ENCODE peak calls at places on chromosomes 6 and 20, in four cellular contexts. F, P, N and M are unnamed samples.

GRCh38 chr6:160247457-160247883 is 11.2 kb downstream of the SLC22A2 start:
- DNase-seq in F (no peak), P (no peak), N (no peak), M (no peak)

GRCh38 chr6:324116-324728 is 31.9 kb downstream of the DUSP22 start:
- DNase-seq in F (no peak), P (no peak), N (no peak), M (peak; percentile 10)

GRCh38 chr20:31710423-31711250 is 12.0 kb downstream of the BCL2L1 start:
- DNase-seq in F (peak; percentile 76), P (no peak), N (no peak), M (peak; percentile 33)

GRCh38 chr6:94893327-94893726 is 684.0 kb upstream of the MANEA start:
- DNase-seq in F (no peak), P (no peak), N (no peak), M (no peak)

GRCh38 chr6:37576336-37576737 is 76.6 kb upstream of the CCDC167 start:
- DNase-seq in F (no peak), P (no peak), N (peak; percentile 88), M (no peak)

GRCh38 chr6:151060742-151061100 is 179.0 kb upstream of the AKAP12 start:
- DNase-seq in F (no peak), P (no peak), N (no peak), M (no peak)

GRCh38 chr20:44736170-44737021 is 9.3 kb upstream of the KCNK15 start:
- DNase-seq in F (peak; percentile 58), P (peak; percentile 61), N (peak; percentile 74), M (peak; percentile 87)

GRCh38 chr6:53142810-53143209 is 5.8 kb downstream of the GCM1 start:
- DNase-seq in F (no peak), P (no peak), N (no peak), M (no peak)

GRCh38 chr6:149224399-149224798 is 93.1 kb upstream of the TAB2 start:
- DNase-seq in F (no peak), P (no peak), N (no peak), M (peak; percentile 23)

GRCh38 chr6:16228709-16229665 is 9.4 kb upstream of the GMPR start:
- DNase-seq in F (peak; percentile 40), P (no peak), N (no peak), M (peak; percentile 35)

GRCh38 chr20:9407805-9408421 is 106.5 kb upstream of the LAMP5 start:
- DNase-seq in F (peak; percentile 69), P (peak; percentile 26), N (peak; percentile 78), M (peak; percentile 78)

GRCh38 chr6:135537782-135538301 is 40.3 kb upstream of the AHI1 start:
- DNase-seq in F (no peak), P (no peak), N (peak; percentile 89), M (no peak)

GRCh38 chr6:87241304-87241703 is 81.1 kb upstream of the SMIM8 start:
- DNase-seq in F (no peak), P (no peak), N (no peak), M (no peak)

GRCh38 chr6:136415351-136416005 is 125.8 kb upstream of the BCLAF1 start:
- DNase-seq in F (no peak), P (no peak), N (peak; percentile 11), M (peak; percentile 38)

GRCh38 chr6:9745966-9746365 is 668.9 kb downstream of the TFAP2A start:
- DNase-seq in F (no peak), P (no peak), N (peak; percentile 11), M (no peak)

GRCh38 chr20:51695574-51696303 is 72.5 kb downstream of the ATP9A start:
- DNase-seq in F (peak; percentile 31), P (no peak), N (peak; percentile 93), M (peak; percentile 31)

GRCh38 chr20:11952621-11953020 is 34.9 kb downstream of the BTBD3 start:
- DNase-seq in F (no peak), P (no peak), N (peak; percentile 34), M (no peak)

GRCh38 chr20:49853640-49854039 is 41.0 kb downstream of the SLC9A8 start:
- DNase-seq in F (no peak), P (no peak), N (peak; percentile 86), M (no peak)

GRCh38 chr20:49851234-49851755 is 38.7 kb downstream of the SLC9A8 start:
- DNase-seq in F (no peak), P (no peak), N (no peak), M (no peak)

GRCh38 chr20:49852522-49853055 is 40.0 kb downstream of the SLC9A8 start:
- DNase-seq in F (no peak), P (no peak), N (no peak), M (no peak)

GRCh38 chr20:49851991-49852390 is 39.4 kb downstream of the SLC9A8 start:
- DNase-seq in F (no peak), P (no peak), N (no peak), M (no peak)

DNA sequence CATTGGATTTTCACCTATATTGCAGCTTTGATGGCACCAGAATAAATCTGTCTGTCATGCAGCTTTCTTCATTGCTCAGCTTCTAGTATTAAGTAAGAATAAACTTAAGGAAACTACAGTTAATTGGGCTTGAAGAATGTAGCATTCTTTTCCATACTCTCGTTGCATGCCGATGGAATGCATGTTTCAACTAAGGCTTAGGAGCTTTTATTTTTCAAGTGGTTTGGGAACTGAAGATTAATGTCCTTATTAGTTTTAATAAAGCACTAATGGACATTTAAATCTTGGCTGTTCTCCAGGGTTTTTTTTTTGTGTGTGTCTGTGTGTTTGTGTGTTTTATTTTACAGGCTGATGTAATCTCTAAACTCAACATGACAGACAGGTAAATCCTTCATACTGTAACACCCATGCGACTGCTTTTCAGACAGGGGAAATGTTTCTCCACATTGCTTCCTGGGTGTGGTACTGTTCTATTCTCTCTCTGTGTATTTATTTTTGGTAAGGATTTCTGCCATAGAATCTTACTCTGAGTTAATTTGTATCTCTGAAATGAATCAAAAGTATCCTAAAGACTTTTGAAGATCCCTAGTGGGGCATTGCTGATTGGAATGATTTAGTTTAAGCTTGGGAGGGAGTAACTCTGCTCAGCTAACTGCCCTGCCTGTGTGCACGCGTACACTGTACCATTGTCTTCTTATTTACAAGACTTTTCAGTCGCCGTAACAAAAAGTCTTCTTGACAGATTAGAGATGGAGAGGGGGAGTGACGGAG is 38.0 kb downstream of the SLC9A8 start:
- DNase-seq in F (no peak), P (no peak), N (no peak), M (no peak)
- H3K27ac ChIP-seq in F (no peak overlapping the region), P (no peak overlapping the region), N (no peak overlapping the region), M (no peak overlapping the region)

GRCh38 chr6:33296797-33297405 is 1.8 kb downstream of the RGL2 start:
- DNase-seq in F (no peak), P (peak; percentile 33), N (no peak), M (no peak)

GRCh38 chr6:33292996-33293682 is 3.7 kb downstream of the PFDN6 start:
- DNase-seq in F (no peak), P (no peak), N (no peak), M (no peak)

GRCh38 chr6:33295621-33296369 is 2.9 kb downstream of the RGL2 start:
- DNase-seq in F (no peak), P (peak; percentile 48), N (no peak), M (no peak)

GRCh38 chr6:33297406-33297955 is 1.3 kb downstream of the RGL2 start:
- DNase-seq in F (peak; percentile 81), P (peak; percentile 50), N (no peak), M (peak; percentile 73)

GRCh38 chr6:33294086-33294823 is 4.5 kb downstream of the RGL2 start:
- DNase-seq in F (no peak), P (no peak), N (no peak), M (no peak)
- H3K36me3 ChIP-seq in F (peaks cover 64% of the 10 kb centered on the region), P (no peaks in the 10 kb centered on the region), N (peaks cover 30% of the 10 kb centered on the region), M (no peaks in the 10 kb centered on the region)

GRCh38 chr20:36850759-36851158 is 25.2 kb upstream of the TLDC2 start:
- DNase-seq in F (no peak), P (no peak), N (no peak), M (no peak)

GRCh38 chr20:36849333-36850065 is 26.4 kb upstream of the TLDC2 start:
- DNase-seq in F (no peak), P (no peak), N (no peak), M (no peak)

GRCh38 chr20:36851490-36851889 is 24.4 kb upstream of the TLDC2 start:
- DNase-seq in F (no peak), P (no peak), N (no peak), M (no peak)

GRCh38 chr20:36854343-36855240 is 21.3 kb upstream of the TLDC2 start:
- DNase-seq in F (no peak), P (no peak), N (peak; percentile 28), M (no peak)

DNA sequence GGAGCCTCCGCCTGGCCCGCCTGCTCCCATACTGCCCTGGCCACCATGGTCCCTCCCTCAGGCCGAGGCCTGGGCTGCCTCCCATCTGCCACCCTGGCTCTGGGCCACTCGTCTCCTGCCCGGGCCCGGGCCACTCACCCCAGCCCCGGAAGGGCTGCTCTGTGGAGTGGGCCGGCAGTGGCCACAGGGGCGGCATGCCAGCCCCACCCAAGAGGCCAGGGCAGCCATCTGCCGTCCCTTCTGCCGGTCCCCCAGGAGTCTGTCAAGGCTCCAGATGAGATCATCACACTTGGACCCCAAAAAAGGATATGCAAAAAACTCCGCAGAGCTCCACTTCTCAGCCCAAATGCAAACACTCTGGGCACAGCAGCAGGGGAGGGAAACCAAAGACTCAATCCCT is 23.8 kb upstream of the TLDC2 start:
- DNase-seq in F (no peak), P (no peak), N (no peak), M (no peak)
- TF ChIP-seq POLR2A in F (no peak), P (no peak), N (no peak), M (no peak)

GRCh38 chr20:5146302-5146653 is 19.5 kb downstream of the CDS2 start:
- DNase-seq in F (no peak), P (no peak), N (no peak), M (no peak)

GRCh38 chr20:5143856-5144255 is 17.0 kb downstream of the CDS2 start:
- DNase-seq in F (no peak), P (no peak), N (no peak), M (no peak)

GRCh38 chr20:5147193-5147592 is 20.4 kb downstream of the CDS2 start:
- DNase-seq in F (no peak), P (no peak), N (no peak), M (no peak)

GRCh38 chr20:5148581-5148980 is 21.8 kb downstream of the CDS2 start:
- DNase-seq in F (no peak), P (no peak), N (no peak), M (no peak)

GRCh38 chr20:5145365-5146301 is 18.8 kb downstream of the CDS2 start:
- DNase-seq in F (no peak), P (no peak), N (no peak), M (no peak)
- H3K27ac ChIP-seq in F (no peak overlapping the region), P (no peak overlapping the region), N (no peak overlapping the region), M (no peak overlapping the region)

DNA sequence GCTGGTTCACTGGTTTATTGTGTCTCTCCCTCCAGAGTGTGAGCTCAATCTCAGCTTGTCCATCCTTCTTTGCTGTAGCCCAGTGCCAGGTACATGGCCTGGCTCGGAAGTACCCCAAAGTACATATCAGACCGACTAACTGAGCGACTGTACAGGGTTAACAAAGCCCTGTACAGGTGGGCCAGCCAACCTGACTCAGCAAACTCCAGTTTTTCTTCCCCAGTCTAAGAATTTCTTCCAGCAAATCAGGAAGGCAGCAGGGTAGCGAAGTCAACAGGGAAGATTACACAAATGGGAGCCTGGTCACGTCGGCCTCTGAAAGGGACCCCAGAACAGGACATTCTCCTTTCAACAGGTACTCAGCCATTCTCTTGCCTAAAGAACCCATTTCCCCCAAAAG is 31.3 kb downstream of the ZMYND8 start:
- DNase-seq in F (no peak), P (no peak), N (no peak), M (no peak)
- H3K36me3 ChIP-seq in F (no peaks in the 10 kb centered on the region), P (no peaks in the 10 kb centered on the region), N (no peaks in the 10 kb centered on the region), M (no peaks in the 10 kb centered on the region)